ENCODE peak calls at places on chromosome 14, in six cellular contexts. T is testis, U is uterus, M is psoas muscle, E is IMR-90, F is tibial artery. J is an unnamed sample. For H3K27me3 and H3K4me1, the result is how much of the 10 kb centered on the place peaks cover.

GRCh38 chr14:95515523-95516517 is 630 bp downstream of the SYNE3 start:
- DNase-seq in T (peak), U (no peak), M (peak), E (peak), F (peak), J (peak)

GRCh38 chr14:81727243-81727642 is 193.6 kb upstream of the SEL1L start:
- DNase-seq in T (no peak), U (no peak), M (no peak), E (no peak), F (no peak), J (no peak)

GRCh38 chr14:58244556-58245387 is at the start of gene PSMA3:
- DNase-seq in T (peak), U (peak), M (peak), E (peak), F (peak), J (peak)

GRCh38 chr14:93536945-93537344 is 106.2 kb downstream of the UNC79 start:
- DNase-seq in T (no peak), U (no peak), M (no peak), E (no peak), F (no peak), J (peak)

GRCh38 chr14:101475468-101476257 is 85.6 kb upstream of the DIO3 start:
- DNase-seq in T (peak), U (peak), M (peak), E (peak), F (peak), J (peak)

GRCh38 chr14:71582705-71583104 is 349.5 kb upstream of the RGS6 start:
- DNase-seq in T (no peak), U (no peak), M (no peak), E (peak), F (no peak), J (no peak)

GRCh38 chr14:72615511-72616121 is 278.3 kb downstream of the DPF3 start:
- DNase-seq in T (no peak), U (no peak), M (peak), E (peak), F (no peak), J (peak)

GRCh38 chr14:77615231-77616132 is 955 bp downstream of the SPTLC2 start:
- DNase-seq in T (no peak), U (no peak), M (no peak), E (peak), F (no peak), J (peak)

GRCh38 chr14:20632448-20632830 is 9.1 kb downstream of the OR6S1 start:
- DNase-seq in T (no peak), U (no peak), M (no peak), E (no peak), F (no peak), J (peak)

GRCh38 chr14:28651148-28651547 is 115.4 kb upstream of the FOXG1 start:
- DNase-seq in T (no peak), U (no peak), M (no peak), E (peak), F (no peak), J (peak)

GRCh38 chr14:92510972-92511371 is 2.6 kb upstream of the RIN3 start:
- DNase-seq in T (no peak), U (no peak), M (no peak), E (no peak), F (no peak), J (no peak)

GRCh38 chr14:65834812-65835211 is 422.3 kb downstream of the FUT8 start:
- DNase-seq in T (no peak), U (no peak), M (no peak), E (no peak), F (no peak), J (no peak)

GRCh38 chr14:72559669-72560068 is 334.2 kb downstream of the DPF3 start:
- DNase-seq in T (no peak), U (no peak), M (no peak), E (no peak), F (no peak), J (no peak)

GRCh38 chr14:78232666-78233065 is 62.5 kb downstream of the NRXN3 start:
- DNase-seq in T (no peak), U (no peak), M (no peak), E (no peak), F (no peak), J (no peak)

GRCh38 chr14:64879635-64880381 is at the start of gene SPTB:
- DNase-seq in T (peak), U (peak), M (peak), E (no peak), F (no peak), J (no peak)

GRCh38 chr14:52961060-52961639 is 10.3 kb upstream of the FERMT2 start:
- DNase-seq in T (peak), U (peak), M (peak), E (peak), F (peak), J (peak)

GRCh38 chr14:92963301-92964123 is 40.6 kb downstream of the CHGA start:
- DNase-seq in T (no peak), U (peak), M (peak), E (no peak), F (no peak), J (no peak)

GRCh38 chr14:93892923-93893549 is 34.1 kb upstream of the FAM181A start:
- DNase-seq in T (peak), U (peak), M (peak), E (peak), F (peak), J (peak)

GRCh38 chr14:43406936-43407335 is 1100.1 kb downstream of the FSCB start:
- DNase-seq in T (no peak), U (no peak), M (no peak), E (no peak), F (no peak), J (no peak)

GRCh38 chr14:22794533-22794932 is 20.7 kb downstream of the SLC7A7 start:
- DNase-seq in T (no peak), U (no peak), M (no peak), E (no peak), F (no peak), J (no peak)

GRCh38 chr14:59483819-59484610 is at the start of the genes JKAMP and L3HYPDH:
- DNase-seq in T (peak), U (peak), M (peak), E (peak), F (peak), J (peak)

GRCh38 chr14:51094282-51094821 is 553 bp downstream of the TRIM9 start:
- DNase-seq in T (no peak), U (no peak), M (peak), E (no peak), F (no peak), J (no peak)

GRCh38 chr14:104239866-104240301 is 101.5 kb downstream of the KIF26A start:
- DNase-seq in T (no peak), U (no peak), M (no peak), E (no peak), F (no peak), J (no peak)

GRCh38 chr14:104383088-104383805 is 196.3 kb upstream of the C14orf180 start:
- DNase-seq in T (no peak), U (no peak), M (no peak), E (no peak), F (peak), J (no peak)

GRCh38 chr14:75334191-75335051 is 55.8 kb downstream of the FOS start:
- DNase-seq in T (peak), U (peak), M (peak), E (peak), F (no peak), J (no peak)

GRCh38 chr14:44165286-44165685 is 341.8 kb downstream of the FSCB start:
- DNase-seq in T (no peak), U (no peak), M (no peak), E (no peak), F (no peak), J (no peak)

GRCh38 chr14:28365510-28365909 is 401.1 kb upstream of the FOXG1 start:
- DNase-seq in T (no peak), U (no peak), M (no peak), E (no peak), F (no peak), J (no peak)

GRCh38 chr14:38207342-38207741 is 362 bp upstream of the SSTR1 start:
- DNase-seq in T (no peak), U (no peak), M (no peak), E (no peak), F (no peak), J (no peak)
- H3K27me3 ChIP-seq in T (under half), U (under half), M (half or more), E (under half), F (under half), J (under half)

GRCh38 chr14:49970474-49971147 is 77.7 kb downstream of the ARF6 start:
- DNase-seq in T (peak), U (no peak), M (no peak), E (peak), F (no peak), J (no peak)
- H3K4me1 ChIP-seq in T (half or more), U (under half), M (under half), E (under half), F (half or more), J (half or more)

DNA sequence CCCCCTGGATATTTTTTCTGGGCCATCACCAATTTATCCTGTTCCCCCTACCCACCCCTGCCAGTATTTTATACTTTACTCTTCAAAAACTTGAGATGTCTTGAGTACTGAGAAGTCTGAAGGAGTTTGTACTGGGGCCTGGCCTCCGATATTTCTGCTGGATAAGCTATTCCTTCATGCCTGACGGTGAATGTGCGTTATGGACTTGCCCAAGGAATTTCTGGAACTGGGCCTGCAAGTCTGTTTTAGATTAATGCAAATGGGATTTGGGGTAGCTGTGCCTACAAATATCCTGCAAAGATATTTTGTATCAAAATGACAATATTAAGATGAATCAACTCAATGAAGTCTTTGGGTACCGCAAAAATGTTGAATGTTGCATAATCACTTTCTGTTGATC is at the start of gene PTCSC3:
- DNase-seq in T (no peak), U (no peak), M (no peak), E (no peak), F (no peak), J (no peak)
- H3K27me3 ChIP-seq in T (under half), U (under half), M (under half), E (under half), F (under half), J (under half)

DNA sequence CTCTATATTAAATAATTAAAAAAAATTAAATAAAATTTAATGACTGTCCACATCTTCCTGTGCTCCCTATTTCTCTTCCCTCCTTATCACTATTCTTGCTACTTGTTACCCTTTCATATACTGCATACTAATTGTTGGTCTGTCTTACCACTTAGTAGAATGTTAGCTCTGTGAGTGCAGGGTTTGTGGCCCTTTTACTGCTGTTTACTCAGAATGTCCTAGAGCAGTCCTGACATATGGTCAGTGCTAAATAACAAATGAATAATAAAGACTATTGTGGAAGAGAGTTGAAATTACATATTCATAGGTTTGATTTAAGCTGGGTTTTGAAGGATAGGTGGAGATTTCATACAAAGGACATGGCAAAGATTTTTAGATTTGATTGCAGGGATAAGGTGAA is 24.5 kb downstream of the KTN1 start:
- DNase-seq in T (no peak), U (no peak), M (no peak), E (no peak), F (no peak), J (no peak)
- H3K4me1 ChIP-seq in T (under half), U (under half), M (half or more), E (under half), F (under half), J (under half)

DNA sequence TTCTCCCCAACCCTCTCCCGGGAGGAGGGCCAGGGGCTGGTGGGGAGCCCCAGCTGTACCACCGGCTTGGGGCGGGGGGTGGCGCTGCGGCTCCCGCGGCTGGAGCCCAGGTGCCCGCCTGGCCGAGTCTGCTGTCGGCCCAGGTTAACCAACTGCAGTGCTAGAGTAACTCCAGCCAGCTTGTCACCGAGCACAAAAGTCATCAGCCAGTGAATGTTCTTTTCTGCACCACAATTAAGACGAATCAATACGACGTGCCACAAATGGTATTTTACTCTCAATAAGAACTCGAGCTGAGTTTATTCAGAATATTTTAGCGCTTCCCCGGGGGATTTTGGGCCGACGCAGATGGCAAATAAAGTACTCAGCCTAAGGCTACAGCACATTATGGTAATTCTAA is 83.3 kb downstream of the BCL11B start:
- DNase-seq in T (no peak), U (no peak), M (no peak), E (no peak), F (peak), J (no peak)
- H3K27me3 ChIP-seq in T (under half), U (under half), M (under half), E (under half), F (under half), J (under half)